ENCODE peak calls at places on chromosomes 7 and 10, in eight cellular contexts. A is stimulated activated naive CD8-positive, alpha-beta T cell treated with anti-CD3 and anti-CD28 coated beads, Interleukin-15, amount 100 ng/mL, for 72 hours; X is activated CD8-positive, alpha-beta memory T cell treated with anti-CD3 and anti-CD28 coated beads for 48 hours; R is iris pigment epithelial cell; U is activated naive CD8-positive, alpha-beta T cell treated with anti-CD3 and anti-CD28 coated beads for 36 hours; O is activated CD4-positive, alpha-beta T cell treated with anti-CD3 and anti-CD28 coated beads for 36 hours; E is stimulated activated CD4-positive, alpha-beta T cell treated with anti-CD3 and anti-CD28 coated beads, Interleukin-4, amount 100 ng/mL, for 4 hours; K is RPMI8226. M is an unnamed sample.

GRCh38 chr7:80500325-80500724 is 11.5 kb downstream of the GNAT3 start:
- DNase-seq in X (no peak), R (no peak), O (no peak), A (no peak), U (no peak), E (no peak), K (no peak), M (no peak)

GRCh38 chr7:112080974-112081373 is 125.2 kb downstream of the DOCK4 start:
- DNase-seq in X (no peak), A (no peak), R (peak), O (no peak), E (no peak), U (no peak), K (no peak), M (no peak)

GRCh38 chr7:139532636-139533035 is 9.2 kb downstream of the CLEC2L start:
- DNase-seq in A (no peak), E (no peak), X (no peak), U (no peak), K (no peak), O (no peak), R (no peak), M (no peak)

GRCh38 chr7:44121761-44122420 is 1.5 kb downstream of the POLD2 start:
- DNase-seq in K (no peak), O (no peak), U (no peak), A (no peak), X (no peak), E (no peak), R (no peak), M (peak)

GRCh38 chr10:12391191-12391590 is 41.8 kb downstream of the CAMK1D start:
- DNase-seq in E (no peak), U (no peak), X (no peak), A (no peak), K (no peak), O (no peak), R (no peak), M (no peak)

GRCh38 chr10:99855479-99856071 is 73.1 kb downstream of the ABCC2 start:
- DNase-seq in X (no peak), U (no peak), O (no peak), E (no peak), R (peak), K (no peak), A (no peak), M (no peak)

GRCh38 chr7:157676456-157677255 is 339.9 kb downstream of the DNAJB6 start:
- DNase-seq in R (no peak), X (no peak), O (no peak), U (no peak), A (no peak), K (no peak), E (no peak), M (no peak)

GRCh38 chr7:4951903-4952636 is 6.9 kb downstream of the MMD2 start:
- DNase-seq in U (no peak), R (peak), E (no peak), K (peak), O (no peak), A (no peak), X (no peak), M (no peak)

GRCh38 chr10:92290076-92290836 is 622 bp downstream of the CPEB3 start:
- DNase-seq in O (peak), A (peak), R (peak), K (peak), U (peak), E (peak), X (no peak), M (no peak)

GRCh38 chr10:4242561-4243035 is 457.6 kb upstream of the KLF6 start:
- DNase-seq in E (no peak), K (no peak), X (no peak), O (no peak), U (no peak), A (no peak), R (peak), M (no peak)

GRCh38 chr7:2926898-2927405 is 82.8 kb upstream of the GNA12 start:
- DNase-seq in X (no peak), R (no peak), K (peak), U (no peak), E (no peak), A (no peak), O (no peak), M (peak)

GRCh38 chr10:106816318-106817085 is 348.0 kb downstream of the SORCS1 start:
- DNase-seq in A (no peak), O (no peak), U (no peak), E (no peak), K (no peak), R (no peak), X (no peak), M (no peak)

GRCh38 chr7:139231513-139232376 is 708 bp downstream of the UBN2 start:
- DNase-seq in X (peak), K (peak), A (peak), O (peak), U (peak), E (peak), R (peak), M (peak)

GRCh38 chr7:620052-620451 is 100.4 kb upstream of the PDGFA start:
- DNase-seq in E (peak), U (no peak), K (no peak), R (peak), A (peak), X (no peak), O (no peak), M (no peak)

GRCh38 chr7:10740805-10741204 is 232.9 kb upstream of the PHF14 start:
- DNase-seq in K (no peak), A (no peak), R (no peak), X (no peak), O (no peak), E (no peak), U (no peak), M (no peak)

GRCh38 chr10:63286340-63286739 is 153.2 kb downstream of the NRBF2 start:
- DNase-seq in R (peak), O (no peak), E (no peak), X (no peak), K (no peak), A (no peak), U (no peak), M (no peak)